ENCODE peak calls at places on chromosomes 7 and 10, in four cellular contexts. One of them, this sample, is unnamed.

GRCh38 chr7:47405921-47406765 is 175.8 kb downstream of the TNS3 start:
- DNase-seq in neural progenitor cell: no peak
- DNase-seq in hepatocyte: no peak
- DNase-seq in GM23248: peak
- DNase-seq in this sample: no peak

GRCh38 chr10:7107287-7107686 is 303.5 kb downstream of the SFMBT2 start:
- DNase-seq in neural progenitor cell: no peak
- DNase-seq in hepatocyte: peak
- DNase-seq in GM23248: peak
- DNase-seq in this sample: no peak

GRCh38 chr10:8044908-8045727 is 9.4 kb upstream of the GATA3 start:
- DNase-seq in neural progenitor cell: peak
- DNase-seq in hepatocyte: peak
- DNase-seq in GM23248: no peak
- DNase-seq in this sample: no peak

GRCh38 chr7:144407266-144407931 is 3.9 kb upstream of the NOBOX start:
- DNase-seq in neural progenitor cell: no peak
- DNase-seq in hepatocyte: no peak
- DNase-seq in GM23248: no peak
- DNase-seq in this sample: no peak

GRCh38 chr10:108583827-108584226 is 1339.5 kb downstream of the XPNPEP1 start:
- DNase-seq in neural progenitor cell: no peak
- DNase-seq in hepatocyte: no peak
- DNase-seq in GM23248: no peak
- DNase-seq in this sample: no peak

GRCh38 chr7:151141855-151142685 is 25.4 kb downstream of the GBX1 start:
- DNase-seq in neural progenitor cell: no peak
- DNase-seq in hepatocyte: no peak
- DNase-seq in GM23248: no peak
- DNase-seq in this sample: no peak

GRCh38 chr10:26334932-26335573 is 103.1 kb upstream of the APBB1IP start:
- DNase-seq in neural progenitor cell: peak
- DNase-seq in hepatocyte: peak
- DNase-seq in GM23248: peak
- DNase-seq in this sample: peak

GRCh38 chr7:29968683-29969457 is 20.7 kb downstream of the SCRN1 start:
- DNase-seq in neural progenitor cell: no peak
- DNase-seq in hepatocyte: no peak
- DNase-seq in GM23248: no peak
- DNase-seq in this sample: no peak

GRCh38 chr7:114944742-114945625 is 23.1 kb downstream of the MDFIC start:
- DNase-seq in neural progenitor cell: peak
- DNase-seq in hepatocyte: peak
- DNase-seq in GM23248: peak
- DNase-seq in this sample: no peak

GRCh38 chr7:26497801-26498596 is 206.3 kb downstream of the SNX10 start:
- DNase-seq in neural progenitor cell: no peak
- DNase-seq in hepatocyte: peak
- DNase-seq in GM23248: no peak
- DNase-seq in this sample: no peak

GRCh38 chr7:132705146-132705545 is 128.9 kb upstream of the PLXNA4 start:
- DNase-seq in neural progenitor cell: no peak
- DNase-seq in hepatocyte: no peak
- DNase-seq in GM23248: no peak
- DNase-seq in this sample: no peak

GRCh38 chr10:109664554-109664953 is 258.8 kb downstream of the XPNPEP1 start:
- DNase-seq in neural progenitor cell: no peak
- DNase-seq in hepatocyte: no peak
- DNase-seq in GM23248: no peak
- DNase-seq in this sample: no peak

GRCh38 chr10:112815238-112816032 is 134.6 kb upstream of the TCF7L2 start:
- DNase-seq in neural progenitor cell: no peak
- DNase-seq in hepatocyte: peak
- DNase-seq in GM23248: peak
- DNase-seq in this sample: no peak

GRCh38 chr10:72321248-72322029 is 33.3 kb downstream of the DNAJB12 start:
- DNase-seq in neural progenitor cell: no peak
- DNase-seq in hepatocyte: peak
- DNase-seq in GM23248: no peak
- DNase-seq in this sample: no peak

GRCh38 chr7:30472771-30473392 is 5.7 kb downstream of the NOD1 start:
- DNase-seq in neural progenitor cell: no peak
- DNase-seq in hepatocyte: peak
- DNase-seq in GM23248: peak
- DNase-seq in this sample: no peak

GRCh38 chr10:43665054-43665453 is 16.4 kb upstream of the ZNF32 start:
- DNase-seq in neural progenitor cell: no peak
- DNase-seq in hepatocyte: no peak
- DNase-seq in GM23248: peak
- DNase-seq in this sample: no peak

GRCh38 chr7:333399-333776 is 43.4 kb downstream of the FOXL3 start:
- DNase-seq in neural progenitor cell: peak
- DNase-seq in hepatocyte: peak
- DNase-seq in GM23248: peak
- DNase-seq in this sample: no peak

GRCh38 chr10:74991435-74991834 is 120.0 kb upstream of the SAMD8 start:
- DNase-seq in neural progenitor cell: peak
- DNase-seq in hepatocyte: peak
- DNase-seq in GM23248: peak
- DNase-seq in this sample: peak

GRCh38 chr10:73932625-73933112 is 21.7 kb downstream of the PLAU start:
- DNase-seq in neural progenitor cell: no peak
- DNase-seq in hepatocyte: no peak
- DNase-seq in GM23248: no peak
- DNase-seq in this sample: no peak

GRCh38 chr10:88881922-88882645 is 2.0 kb downstream of the STAMBPL1 start:
- DNase-seq in neural progenitor cell: no peak
- DNase-seq in hepatocyte: no peak
- DNase-seq in GM23248: no peak
- DNase-seq in this sample: no peak

GRCh38 chr10:131092876-131093275 is 218.6 kb downstream of the TCERG1L start:
- DNase-seq in neural progenitor cell: no peak
- DNase-seq in hepatocyte: no peak
- DNase-seq in GM23248: no peak
- DNase-seq in this sample: no peak

GRCh38 chr10:5811387-5811821 is 1.8 kb downstream of the GDI2 start:
- DNase-seq in neural progenitor cell: peak
- DNase-seq in hepatocyte: no peak
- DNase-seq in GM23248: peak
- DNase-seq in this sample: no peak

GRCh38 chr10:19974138-19974537 is 157.9 kb downstream of the PLXDC2 start:
- DNase-seq in neural progenitor cell: no peak
- DNase-seq in hepatocyte: no peak
- DNase-seq in GM23248: no peak
- DNase-seq in this sample: no peak

GRCh38 chr7:108248821-108249220 is 118.7 kb upstream of the LAMB4 start:
- DNase-seq in neural progenitor cell: no peak
- DNase-seq in hepatocyte: no peak
- DNase-seq in GM23248: no peak
- DNase-seq in this sample: no peak

GRCh38 chr10:95331596-95332130 is 40.9 kb upstream of the PDLIM1 start:
- DNase-seq in neural progenitor cell: no peak
- DNase-seq in hepatocyte: no peak
- DNase-seq in GM23248: no peak
- DNase-seq in this sample: no peak

GRCh38 chr7:91397099-91397498 is 132.9 kb downstream of the FZD1 start:
- DNase-seq in neural progenitor cell: no peak
- DNase-seq in hepatocyte: no peak
- DNase-seq in GM23248: no peak
- DNase-seq in this sample: no peak

GRCh38 chr7:79820387-79820786 is 314.2 kb upstream of the GNAI1 start:
- DNase-seq in neural progenitor cell: peak
- DNase-seq in hepatocyte: peak
- DNase-seq in GM23248: peak
- DNase-seq in this sample: no peak

GRCh38 chr10:5640036-5640435 is 26.4 kb downstream of the ASB13 start:
- DNase-seq in neural progenitor cell: no peak
- DNase-seq in hepatocyte: no peak
- DNase-seq in GM23248: no peak
- DNase-seq in this sample: no peak

GRCh38 chr10:62911210-62911963 is 95.2 kb upstream of the EGR2 start:
- DNase-seq in neural progenitor cell: peak
- DNase-seq in hepatocyte: no peak
- DNase-seq in GM23248: peak
- DNase-seq in this sample: no peak

GRCh38 chr7:73342645-73343044 is 14.7 kb downstream of the FKBP6 start:
- DNase-seq in neural progenitor cell: peak
- DNase-seq in hepatocyte: peak
- DNase-seq in GM23248: peak
- DNase-seq in this sample: no peak

GRCh38 chr10:29834990-29835569 is 200.3 kb upstream of the SVIL start:
- DNase-seq in neural progenitor cell: no peak
- DNase-seq in hepatocyte: no peak
- DNase-seq in GM23248: peak
- DNase-seq in this sample: no peak

GRCh38 chr10:17782921-17783665 is 26.1 kb upstream of the MRC1 start:
- DNase-seq in neural progenitor cell: no peak
- DNase-seq in hepatocyte: no peak
- DNase-seq in GM23248: peak
- DNase-seq in this sample: no peak

GRCh38 chr10:1420663-1421362 is 316.5 kb downstream of the ADARB2 start:
- DNase-seq in neural progenitor cell: peak
- DNase-seq in hepatocyte: peak
- DNase-seq in GM23248: peak
- DNase-seq in this sample: peak

DNA sequence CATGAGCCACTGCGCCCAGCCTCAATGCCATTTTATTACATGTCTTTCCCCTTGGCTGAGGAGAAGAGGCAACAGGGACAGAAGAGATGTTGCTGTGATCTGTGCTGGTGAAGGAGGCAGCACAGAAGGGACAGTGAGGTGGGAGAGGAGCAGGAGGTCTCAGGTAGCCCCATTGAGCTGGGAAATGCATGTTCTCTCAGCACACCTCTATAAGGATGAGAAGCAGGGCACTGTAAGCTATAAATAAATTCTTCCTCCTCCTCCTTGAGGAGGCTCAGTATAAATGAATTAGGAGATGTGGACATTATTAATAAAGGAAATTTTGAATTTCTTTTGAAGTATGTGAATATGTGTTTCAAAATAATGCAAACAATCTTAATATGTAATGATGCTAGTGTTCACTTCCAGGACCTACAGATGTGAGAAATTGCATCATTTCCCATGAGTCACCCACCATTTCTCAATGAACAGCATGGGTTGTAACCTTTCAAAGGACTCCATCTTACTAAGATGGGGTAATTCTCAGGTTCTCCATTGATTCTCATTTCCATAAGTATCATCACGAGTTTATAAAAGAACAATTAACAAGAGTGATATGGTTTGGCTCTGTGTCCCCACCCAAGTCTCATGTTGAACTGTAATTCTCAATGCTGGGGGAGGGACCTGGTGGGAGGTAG is 88.9 kb upstream of the ODAD2 start:
- DNase-seq in neural progenitor cell: no peak
- DNase-seq in hepatocyte: no peak
- DNase-seq in GM23248: peak
- DNase-seq in this sample: no peak
- TF ChIP-seq EZH2phosphoT487 in neural progenitor cell: no peak
- TF ChIP-seq EZH2phosphoT487 in hepatocyte: no peak
- TF ChIP-seq EZH2phosphoT487 in GM23248: no peak
- TF ChIP-seq EZH2phosphoT487 in this sample: no peak

GRCh38 chr10:100810091-100810834 is 64.9 kb downstream of the PAX2 start:
- DNase-seq in neural progenitor cell: no peak
- DNase-seq in hepatocyte: no peak
- DNase-seq in GM23248: no peak
- DNase-seq in this sample: no peak
- TF ChIP-seq EZH2phosphoT487 in neural progenitor cell: no peak
- TF ChIP-seq EZH2phosphoT487 in hepatocyte: no peak
- TF ChIP-seq EZH2phosphoT487 in GM23248: no peak
- TF ChIP-seq EZH2phosphoT487 in this sample: no peak

GRCh38 chr7:90248706-90249105 is 3.7 kb downstream of the CFAP69 start:
- DNase-seq in neural progenitor cell: no peak
- DNase-seq in hepatocyte: no peak
- DNase-seq in GM23248: no peak
- DNase-seq in this sample: no peak

GRCh38 chr7:90246184-90246583 is 1.2 kb downstream of the CFAP69 start:
- DNase-seq in neural progenitor cell: peak
- DNase-seq in hepatocyte: no peak
- DNase-seq in GM23248: peak
- DNase-seq in this sample: no peak

GRCh38 chr7:90256778-90257177 is 11.8 kb downstream of the CFAP69 start:
- DNase-seq in neural progenitor cell: no peak
- DNase-seq in hepatocyte: no peak
- DNase-seq in GM23248: peak
- DNase-seq in this sample: no peak

GRCh38 chr7:90250601-90251303 is 5.8 kb downstream of the CFAP69 start:
- DNase-seq in neural progenitor cell: no peak
- DNase-seq in hepatocyte: no peak
- DNase-seq in GM23248: peak
- DNase-seq in this sample: no peak

DNA sequence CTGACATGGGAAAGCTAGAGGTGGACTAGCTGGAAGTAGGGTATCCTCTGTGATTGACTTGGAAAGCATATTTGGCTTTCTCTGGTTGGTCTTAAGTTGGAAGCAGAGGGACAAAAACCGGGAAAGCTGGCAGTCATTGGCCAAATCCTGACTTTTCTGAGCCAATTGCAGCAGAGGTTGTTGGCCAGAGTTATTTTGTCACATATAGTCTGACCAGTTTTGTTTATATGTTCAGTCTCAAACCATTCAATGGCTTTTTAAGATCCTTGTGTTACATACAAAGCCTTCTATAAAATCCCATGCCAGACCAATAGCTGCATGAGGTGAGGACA is 6.3 kb downstream of the CFAP69 start:
- DNase-seq in neural progenitor cell: no peak
- DNase-seq in hepatocyte: no peak
- DNase-seq in GM23248: no peak
- DNase-seq in this sample: no peak
- TF ChIP-seq EZH2phosphoT487 in neural progenitor cell: no peak
- TF ChIP-seq EZH2phosphoT487 in hepatocyte: no peak
- TF ChIP-seq EZH2phosphoT487 in GM23248: no peak
- TF ChIP-seq EZH2phosphoT487 in this sample: no peak

GRCh38 chr7:12737836-12738235 is 50.4 kb downstream of the ARL4A start:
- DNase-seq in neural progenitor cell: no peak
- DNase-seq in hepatocyte: no peak
- DNase-seq in GM23248: no peak
- DNase-seq in this sample: no peak

GRCh38 chr7:12741951-12742575 is 54.6 kb downstream of the ARL4A start:
- DNase-seq in neural progenitor cell: no peak
- DNase-seq in hepatocyte: no peak
- DNase-seq in GM23248: no peak
- DNase-seq in this sample: no peak

GRCh38 chr7:12735923-12736322 is 48.5 kb downstream of the ARL4A start:
- DNase-seq in neural progenitor cell: no peak
- DNase-seq in hepatocyte: no peak
- DNase-seq in GM23248: no peak
- DNase-seq in this sample: no peak

GRCh38 chr7:12738665-12739064 is 51.2 kb downstream of the ARL4A start:
- DNase-seq in neural progenitor cell: no peak
- DNase-seq in hepatocyte: no peak
- DNase-seq in GM23248: no peak
- DNase-seq in this sample: no peak

GRCh38 chr7:12737364-12737763 is 49.9 kb downstream of the ARL4A start:
- DNase-seq in neural progenitor cell: no peak
- DNase-seq in hepatocyte: no peak
- DNase-seq in GM23248: no peak
- DNase-seq in this sample: no peak
- TF ChIP-seq EZH2phosphoT487 in neural progenitor cell: no peak
- TF ChIP-seq EZH2phosphoT487 in hepatocyte: no peak
- TF ChIP-seq EZH2phosphoT487 in GM23248: no peak
- TF ChIP-seq EZH2phosphoT487 in this sample: no peak

GRCh38 chr7:21028990-21029337 is 242.3 kb upstream of the SP8 start:
- DNase-seq in neural progenitor cell: peak
- DNase-seq in hepatocyte: no peak
- DNase-seq in GM23248: no peak
- DNase-seq in this sample: no peak
- TF ChIP-seq EZH2phosphoT487 in neural progenitor cell: no peak
- TF ChIP-seq EZH2phosphoT487 in hepatocyte: no peak
- TF ChIP-seq EZH2phosphoT487 in GM23248: no peak
- TF ChIP-seq EZH2phosphoT487 in this sample: no peak